ENCODE peak calls at places on chromosome 20, in seven cellular contexts. L is Peyer's patch, X is ovary, Y is uterus, D is spleen, N is stomach, O is heart left ventricle. U is an unnamed sample.

GRCh38 chr20:13995086-13995665 is at the start of gene MACROD2:
- DNase-seq in X (peak; percentile 93), N (peak; percentile 98), Y (peak; percentile 91), L (peak; percentile 98), D (peak; percentile 90), O (peak; percentile 78), U (peak; percentile 95)

GRCh38 chr20:58513580-58514285 is 1.5 kb downstream of the APCDD1L start:
- DNase-seq in X (no peak), Y (no peak), O (no peak), D (no peak), N (no peak), L (no peak), U (no peak)

GRCh38 chr20:25486377-25486776 is 78.9 kb downstream of the GINS1 start:
- DNase-seq in D (no peak), Y (no peak), O (peak; percentile 32), N (no peak), X (peak; percentile 42), L (no peak), U (no peak)

GRCh38 chr20:24783631-24784492 is 165.2 kb upstream of the CST7 start:
- DNase-seq in D (peak; percentile 62), L (peak; percentile 30), O (no peak), N (peak; percentile 30), Y (no peak), X (no peak), U (peak; percentile 34)

GRCh38 chr20:11935212-11935611 is 17.5 kb downstream of the BTBD3 start:
- DNase-seq in L (no peak), X (no peak), N (no peak), Y (no peak), D (no peak), O (no peak), U (no peak)

GRCh38 chr20:58549681-58550542 is 34.7 kb upstream of the APCDD1L start:
- DNase-seq in Y (no peak), D (no peak), L (no peak), N (peak; percentile 9), X (no peak), O (no peak), U (peak; percentile 29)

GRCh38 chr20:50848846-50849673 is 54.2 kb downstream of the BCAS4 start:
- DNase-seq in N (peak; percentile 53), O (no peak), D (no peak), Y (peak; percentile 30), X (no peak), L (no peak), U (no peak)

GRCh38 chr20:43727980-43728590 is 1.3 kb upstream of the GTSF1L start:
- DNase-seq in X (no peak), D (no peak), Y (no peak), L (no peak), N (no peak), O (no peak), U (no peak)

GRCh38 chr20:41617059-41617921 is 887 bp downstream of the CHD6 start:
- DNase-seq in Y (peak; percentile 30), X (peak; percentile 32), L (peak; percentile 57), N (no peak), D (peak; percentile 88), O (peak; percentile 49), U (peak; percentile 66)

GRCh38 chr20:23624307-23624706 is 13.4 kb downstream of the CST3 start:
- DNase-seq in N (no peak), O (no peak), Y (no peak), X (no peak), D (no peak), L (no peak), U (no peak)

GRCh38 chr20:24781061-24781980 is 167.7 kb upstream of the CST7 start:
- DNase-seq in X (no peak), L (peak; percentile 44), Y (no peak), D (peak; percentile 47), N (no peak), O (no peak), U (peak; percentile 56)

GRCh38 chr20:51995038-51995437 is 192.7 kb upstream of the SALL4 start:
- DNase-seq in N (no peak), X (no peak), D (no peak), L (no peak), Y (no peak), O (no peak), U (no peak)

GRCh38 chr20:24066075-24066700 is 77.6 kb upstream of the GGTLC1 start:
- DNase-seq in D (no peak), L (no peak), Y (no peak), N (no peak), X (no peak), O (no peak), U (no peak)

GRCh38 chr20:10060223-10060622 is 25.4 kb downstream of the ANKEF1 start:
- DNase-seq in D (no peak), Y (no peak), L (no peak), N (no peak), O (no peak), X (no peak), U (no peak)

GRCh38 chr20:13718161-13718560 is 66.6 kb downstream of the ESF1 start:
- DNase-seq in N (no peak), L (no peak), O (no peak), Y (no peak), D (no peak), X (no peak), U (no peak)

GRCh38 chr20:25224941-25225340 is 22.9 kb upstream of the PYGB start:
- DNase-seq in Y (no peak), O (no peak), N (no peak), X (no peak), D (peak; percentile 68), L (no peak), U (no peak)

GRCh38 chr20:11144114-11144513 is 470.3 kb upstream of the JAG1 start:
- DNase-seq in Y (no peak), O (no peak), D (no peak), N (no peak), L (no peak), X (no peak), U (peak; percentile 72)

GRCh38 chr20:58642465-58642864 is 8.6 kb upstream of the STX16 start:
- DNase-seq in Y (no peak), D (no peak), X (no peak), N (peak; percentile 8), L (no peak), O (no peak), U (no peak)

GRCh38 chr20:16701296-16701695 is 28.5 kb upstream of the SNRPB2 start:
- DNase-seq in Y (no peak), D (no peak), L (no peak), X (no peak), O (no peak), N (peak; percentile 30), U (no peak)

GRCh38 chr20:50371878-50372769 is 138.1 kb upstream of the PTPN1 start:
- DNase-seq in Y (no peak), O (no peak), D (no peak), X (no peak), L (no peak), N (no peak), U (no peak)

DNA sequence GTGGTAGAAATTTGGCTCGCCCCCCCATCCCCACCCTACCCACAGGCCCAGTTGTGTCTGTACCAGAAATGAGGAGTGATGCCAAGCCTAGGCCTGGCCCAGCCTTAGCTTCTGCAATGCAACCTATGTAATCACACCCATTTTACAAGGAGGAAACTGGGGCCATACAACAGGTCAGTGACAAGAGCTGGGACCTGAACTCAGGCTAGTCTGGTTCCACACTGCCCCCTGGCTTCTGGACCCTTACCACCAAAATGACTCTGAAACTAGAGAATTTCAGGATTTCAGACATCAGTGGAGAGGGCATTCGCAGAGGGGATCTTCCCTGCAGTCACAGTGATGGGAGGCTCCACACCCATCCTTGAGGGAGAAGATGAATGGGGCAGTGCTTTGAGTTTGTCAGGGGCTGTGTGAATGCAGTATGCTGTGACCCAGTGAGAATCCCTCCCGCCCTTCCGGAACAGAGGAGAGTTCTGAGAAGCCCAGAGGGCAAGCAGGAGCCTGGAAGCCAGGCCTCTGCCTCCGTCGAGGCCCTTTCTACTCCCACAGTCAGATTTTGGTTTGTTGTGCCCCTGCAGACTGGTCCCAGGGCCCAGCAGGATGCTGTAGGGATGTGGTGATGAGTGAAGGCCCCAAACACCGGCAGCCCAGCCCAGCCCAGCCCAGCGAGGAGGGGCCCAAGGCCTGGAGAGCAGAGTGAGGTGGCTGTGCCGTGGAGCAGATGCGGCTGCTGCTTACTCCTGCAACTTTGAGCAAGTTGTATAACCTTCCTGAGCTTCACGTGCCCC is 48.1 kb upstream of the MYL9 start:
- DNase-seq in Y (no peak), N (no peak), X (no peak), O (no peak), L (peak; percentile 45), D (no peak), U (no peak)
- TF ChIP-seq CTCF in Y (peak; percentile 48), N (no peak), X (no peak), O (no peak), L (no peak), D (no peak), U (peak; percentile 27)

GRCh38 chr20:1526310-1526709 is 31.2 kb downstream of the SIRPD start:
- DNase-seq in Y (no peak), L (no peak), O (no peak), X (no peak), D (no peak), N (no peak), U (no peak)
- TF ChIP-seq POLR2A in Y (no peak), L (no peak), O (no peak), X (no peak), D (no peak), N (no peak), U (no peak)

DNA sequence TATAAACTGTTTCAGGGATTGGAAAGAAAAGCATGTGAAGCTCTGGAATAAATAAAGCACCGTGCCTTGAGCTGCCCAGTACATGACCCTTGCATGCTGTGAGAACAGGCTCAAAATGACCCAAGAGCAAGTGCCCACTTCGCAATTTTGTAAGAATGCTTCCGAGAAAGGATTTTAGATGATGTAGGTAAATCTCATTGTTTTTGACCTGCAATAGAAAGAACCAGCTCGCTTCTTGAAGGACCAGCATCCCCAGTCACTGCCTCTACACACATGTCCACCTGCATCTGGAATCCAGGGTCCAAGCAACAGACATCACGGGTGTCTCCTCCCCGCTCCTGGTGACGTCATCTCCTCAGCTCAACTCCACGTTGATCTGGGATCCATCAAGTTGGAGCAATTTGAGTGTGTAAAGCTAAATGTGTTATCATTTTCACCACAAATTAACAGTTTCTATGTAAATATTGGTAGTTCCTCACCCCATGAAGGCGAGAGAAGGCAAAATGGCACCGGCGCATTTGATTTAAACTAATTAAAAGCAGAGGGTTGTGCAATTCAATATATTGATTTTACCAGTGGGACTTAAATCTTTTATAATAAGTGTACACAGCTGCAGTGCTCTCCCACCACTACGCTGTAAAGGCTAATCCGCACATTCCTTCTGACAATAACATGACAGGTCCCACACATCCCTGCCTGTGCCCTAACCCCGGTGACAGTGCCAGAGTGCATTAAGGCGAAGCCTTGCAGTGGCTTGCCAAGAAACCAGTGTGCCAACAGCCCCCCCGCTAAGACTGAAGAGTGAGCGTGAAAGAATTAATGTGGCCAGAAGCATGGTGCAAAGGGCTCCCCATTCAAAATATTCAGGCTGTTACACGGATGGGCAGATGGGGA is 6.1 kb downstream of the BMP7 start:
- DNase-seq in O (no peak), X (no peak), Y (no peak), N (no peak), D (no peak), L (no peak), U (no peak)
- H3K4me1 ChIP-seq in O (no peaks in the 10 kb centered on the region), X (no peaks in the 10 kb centered on the region), Y (peaks cover 3% of the 10 kb centered on the region), N (peaks cover 15% of the 10 kb centered on the region), D (peaks cover 12% of the 10 kb centered on the region), L (no peaks in the 10 kb centered on the region), U (no peaks in the 10 kb centered on the region)

GRCh38 chr20:5933802-5934436 is 16.4 kb downstream of the TRMT6 start:
- DNase-seq in X (no peak), D (no peak), N (no peak), Y (no peak), O (no peak), L (no peak), U (no peak)
- TF ChIP-seq CTCF in X (no peak), D (peak; percentile 12), N (no peak), Y (no peak), O (no peak), L (peak; percentile 24), U (no peak)